ENCODE peak calls at places on chromosome 11, in five cellular contexts. P, J, N, A and E are unnamed samples. For H3K36me3, the result is how much of the 10 kb centered on the place peaks cover.

GRCh38 chr11:115054541-115055538 is 376.5 kb downstream of the NXPE2 start:
- DNase-seq in A (peak), P (no peak), J (peak), N (no peak), E (peak)

GRCh38 chr11:60169264-60169915 is 13.5 kb downstream of the MS4A6A start:
- DNase-seq in N (no peak), J (peak), A (no peak), P (peak), E (peak)

GRCh38 chr11:124891390-124891861 is 6.2 kb downstream of the ROBO4 start:
- DNase-seq in A (no peak), P (no peak), N (no peak), J (no peak), E (peak)

GRCh38 chr11:7486731-7487130 is 1.4 kb downstream of the OLFML1 start:
- DNase-seq in A (no peak), N (peak), P (no peak), J (no peak), E (no peak)

GRCh38 chr11:11620966-11621880 is 582 bp downstream of the GALNT18 start:
- DNase-seq in J (peak), A (peak), N (peak), P (no peak), E (peak)

GRCh38 chr11:3954448-3955298 is 99.2 kb downstream of the STIM1 start:
- DNase-seq in P (no peak), N (no peak), J (peak), A (no peak), E (no peak)

GRCh38 chr11:26806209-26806608 is 84.3 kb upstream of the SLC5A12 start:
- DNase-seq in A (no peak), J (peak), N (no peak), P (no peak), E (no peak)

GRCh38 chr11:20111871-20112270 is 48.4 kb downstream of the DBX1 start:
- DNase-seq in N (no peak), P (no peak), J (no peak), A (no peak), E (no peak)

GRCh38 chr11:125942276-125942611 is 3.6 kb upstream of the VSIG10L2 start:
- DNase-seq in J (no peak), A (no peak), P (no peak), N (no peak), E (no peak)

GRCh38 chr11:72067266-72067665 is 13.1 kb downstream of the NUMA1 start:
- DNase-seq in N (no peak), A (no peak), P (no peak), J (no peak), E (no peak)
- H3K36me3 ChIP-seq in N (under half), A (under half), P (under half), J (under half), E (under half)

DNA sequence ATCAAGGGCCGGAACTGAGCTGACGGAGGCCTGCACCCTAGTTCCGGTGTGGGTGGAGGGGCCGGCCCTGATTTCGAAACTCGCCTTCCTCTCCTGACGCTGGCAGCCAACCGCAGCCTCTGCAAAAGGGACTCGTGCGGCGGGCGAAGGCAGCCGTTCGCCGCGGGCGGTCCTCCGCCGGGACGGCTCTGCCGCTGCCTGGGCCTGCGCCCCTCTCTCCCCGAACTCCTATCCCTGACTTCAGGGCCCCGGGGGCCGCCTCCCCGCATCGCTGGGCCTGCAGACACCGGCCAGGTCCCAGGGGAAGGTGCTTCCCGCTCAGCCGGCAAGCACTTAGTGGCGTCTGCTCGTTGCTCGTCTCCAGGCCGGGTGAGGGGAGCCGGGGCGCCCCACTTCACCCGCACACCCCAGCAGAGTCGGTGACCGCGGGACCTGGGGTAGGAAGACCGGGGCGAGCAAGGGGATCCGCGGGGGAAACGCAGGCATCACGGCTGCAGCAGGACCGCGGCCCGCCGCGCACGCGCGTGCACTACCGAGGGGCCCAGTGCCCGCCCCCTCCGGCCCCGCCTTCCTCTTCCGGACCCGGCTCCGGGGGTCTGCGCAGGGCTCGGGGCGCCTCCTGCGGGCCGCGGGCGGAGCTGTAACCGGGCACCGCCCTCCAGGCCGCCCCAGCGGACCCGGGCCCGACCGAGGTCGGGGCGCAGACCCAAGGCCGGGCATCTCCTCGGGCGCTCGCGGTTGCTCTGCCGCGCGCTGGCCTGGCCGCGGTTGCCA is 464 bp upstream of the ANKRD13D start:
- DNase-seq in P (peak), N (peak), J (peak), A (peak), E (peak)
- H3K36me3 ChIP-seq in P (under half), N (under half), J (under half), A (under half), E (half or more)

GRCh38 chr11:74037309-74037708 is 28.4 kb upstream of the UCP3 start:
- DNase-seq in J (peak), P (no peak), N (no peak), A (no peak), E (no peak)
- H3K36me3 ChIP-seq in J (under half), P (under half), N (under half), A (under half), E (half or more)

GRCh38 chr11:65654375-65655349 is 8.1 kb downstream of the RELA start:
- DNase-seq in A (no peak), P (no peak), N (no peak), J (no peak), E (no peak)

GRCh38 chr11:65655570-65656332 is 7.0 kb downstream of the RELA start:
- DNase-seq in A (no peak), J (no peak), N (no peak), P (no peak), E (peak)

GRCh38 chr11:65660038-65660437 is 2.7 kb downstream of the RELA start:
- DNase-seq in P (no peak), A (no peak), J (no peak), N (no peak), E (no peak)

GRCh38 chr11:65658174-65659021 is 4.3 kb downstream of the RELA start:
- DNase-seq in J (no peak), A (no peak), P (no peak), N (no peak), E (no peak)

DNA sequence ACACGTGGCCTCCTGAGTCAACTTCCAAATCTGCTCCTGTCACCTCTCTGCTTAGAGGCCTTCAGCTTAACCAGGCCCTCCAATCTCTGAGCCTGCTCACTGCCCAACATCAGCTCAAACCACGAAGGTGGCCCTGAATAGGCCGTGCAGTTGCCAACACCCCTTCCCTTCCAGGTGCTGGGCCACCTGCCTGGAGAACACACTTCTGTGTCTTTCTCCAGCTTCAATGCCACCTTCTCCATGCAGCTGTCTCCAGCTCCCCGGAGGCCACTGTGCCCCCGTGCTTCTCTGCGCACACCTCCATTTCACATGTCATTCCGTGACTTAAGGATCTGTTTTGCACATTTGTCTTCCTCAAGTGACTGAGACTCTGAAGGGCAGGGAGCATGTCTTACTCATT is 5.3 kb downstream of the RELA start:
- DNase-seq in P (no peak), A (no peak), N (no peak), J (no peak), E (no peak)
- H3K36me3 ChIP-seq in P (under half), A (under half), N (under half), J (under half), E (half or more)

GRCh38 chr11:104619751-104620150 is 278.5 kb downstream of the CASP12 start:
- DNase-seq in J (no peak), P (no peak), A (no peak), N (no peak), E (no peak)
- H3K36me3 ChIP-seq in J (under half), P (under half), A (under half), N (under half), E (under half)

GRCh38 chr11:46877580-46877979 is 31.5 kb upstream of the CKAP5 start:
- DNase-seq in N (no peak), J (no peak), A (no peak), P (no peak), E (no peak)
- H3K36me3 ChIP-seq in N (half or more), J (under half), A (under half), P (under half), E (half or more)

DNA sequence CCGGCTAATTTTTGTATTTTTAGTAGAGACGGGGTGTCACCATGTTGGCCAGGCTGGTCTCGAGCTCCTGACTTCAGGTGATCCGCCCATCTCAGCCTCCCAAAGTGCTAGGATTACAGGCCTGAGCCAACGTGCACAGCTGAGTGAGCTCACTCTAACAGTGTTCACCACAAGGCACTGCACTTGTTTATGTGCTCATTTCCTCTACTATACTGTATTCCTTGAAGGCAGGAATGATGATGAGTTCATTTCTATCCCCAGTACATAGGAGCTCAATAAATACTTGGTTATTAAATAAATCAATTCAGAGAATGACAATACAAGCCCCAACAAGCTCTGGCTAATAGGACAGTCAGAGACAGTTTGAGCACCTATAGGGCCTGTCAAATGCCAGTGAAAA is 29.1 kb downstream of the ALG8 start:
- DNase-seq in A (no peak), J (no peak), P (no peak), N (no peak), E (no peak)
- H3K36me3 ChIP-seq in A (under half), J (under half), P (under half), N (under half), E (half or more)

DNA sequence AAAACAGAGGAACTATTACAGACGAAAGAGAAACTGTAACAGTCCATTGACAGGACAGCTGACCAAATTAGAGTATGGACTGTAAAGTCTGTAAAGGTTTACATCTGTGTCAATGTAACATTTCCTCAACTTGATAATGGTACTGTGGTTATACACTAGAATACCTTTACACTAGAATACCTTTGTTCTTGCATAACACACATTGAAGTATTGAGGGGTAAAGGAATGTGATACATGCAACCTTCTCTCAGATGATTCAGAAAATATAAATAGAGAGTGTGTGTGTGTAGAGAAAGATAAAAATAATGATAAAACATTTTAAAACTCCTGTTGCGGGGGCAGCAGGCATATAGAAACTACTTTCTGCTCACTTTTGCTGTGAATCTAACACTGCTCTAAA is 5.6 kb upstream of the EEF1G start:
- DNase-seq in A (no peak), N (no peak), J (peak), P (no peak), E (no peak)
- H3K36me3 ChIP-seq in A (under half), N (under half), J (under half), P (under half), E (under half)